ENCODE peak calls at places on chromosomes 1 and 21, in four cellular contexts. One of them, this sample, is unnamed.
A peak's percentile ranks its signal among the peaks of the same experiment; 100 is the strongest.

GRCh38 chr1:231044588-231044987 is 4.5 kb upstream of the FAM89A start:
- DNase-seq in HEK293T: no peak
- DNase-seq in K562: no peak
- DNase-seq in HepG2: no peak
- DNase-seq in this sample: no peak

GRCh38 chr1:230808268-230808872 is 60.0 kb downstream of the C1orf198 start:
- DNase-seq in K562: no peak
- DNase-seq in HEK293T: no peak
- DNase-seq in HepG2: no peak
- DNase-seq in this sample: no peak

GRCh38 chr1:17569200-17570139 is 30.0 kb downstream of the ARHGEF10L start:
- DNase-seq in HepG2: peak; percentile 44
- DNase-seq in K562: peak; percentile 71
- DNase-seq in HEK293T: no peak
- DNase-seq in this sample: no peak

GRCh38 chr1:234611153-234611798 is 1.3 kb upstream of the IRF2BP2 start:
- DNase-seq in HEK293T: no peak
- DNase-seq in HepG2: peak; percentile 93
- DNase-seq in K562: peak; percentile 57
- DNase-seq in this sample: peak; percentile 76

GRCh38 chr1:32263744-32264143 is 12.7 kb downstream of the LCK start:
- DNase-seq in HEK293T: no peak
- DNase-seq in HepG2: no peak
- DNase-seq in K562: no peak
- DNase-seq in this sample: no peak

GRCh38 chr21:40635336-40635735 is 211.6 kb downstream of the DSCAM start:
- DNase-seq in HEK293T: no peak
- DNase-seq in HepG2: no peak
- DNase-seq in K562: no peak
- DNase-seq in this sample: no peak

GRCh38 chr1:22126531-22126930 is 16.4 kb downstream of the WNT4 start:
- DNase-seq in HepG2: no peak
- DNase-seq in HEK293T: no peak
- DNase-seq in K562: no peak
- DNase-seq in this sample: no peak

GRCh38 chr1:63475761-63476160 is 47.3 kb downstream of the ITGB3BP start:
- DNase-seq in HEK293T: no peak
- DNase-seq in K562: no peak
- DNase-seq in HepG2: no peak
- DNase-seq in this sample: no peak

GRCh38 chr1:202237052-202237451 is 43.5 kb downstream of the LGR6 start:
- DNase-seq in HepG2: peak; percentile 55
- DNase-seq in HEK293T: peak; percentile 91
- DNase-seq in K562: peak; percentile 73
- DNase-seq in this sample: no peak

GRCh38 chr1:119249283-119249682 is 108.8 kb upstream of the WARS2 start:
- DNase-seq in HEK293T: no peak
- DNase-seq in HepG2: no peak
- DNase-seq in K562: peak; percentile 8
- DNase-seq in this sample: no peak
- TF ChIP-seq TARDBP in HEK293T: no peak
- TF ChIP-seq TARDBP in HepG2: no peak
- TF ChIP-seq TARDBP in K562: no peak
- TF ChIP-seq TARDBP in this sample: no peak

DNA sequence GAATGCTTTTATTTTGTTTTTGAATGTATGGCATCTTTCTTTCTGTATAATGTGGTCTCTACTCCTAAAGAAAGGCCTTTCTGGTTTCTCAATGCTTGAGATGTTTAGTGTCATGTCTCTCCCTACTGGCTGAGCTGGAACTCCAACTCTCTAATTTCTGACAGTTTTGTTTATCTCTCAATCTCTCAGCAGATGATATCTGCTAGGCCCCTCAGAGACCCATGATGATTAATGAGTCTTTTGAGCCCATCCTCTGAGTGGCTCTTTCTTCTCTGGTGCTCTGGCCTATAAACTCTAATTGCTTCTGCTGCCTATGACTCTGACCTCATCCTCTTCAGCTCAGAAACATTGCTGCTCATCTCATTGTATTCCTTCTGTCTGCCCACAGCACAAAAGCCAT is 46.6 kb downstream of the CRB1 start:
- DNase-seq in K562: no peak
- DNase-seq in HepG2: no peak
- DNase-seq in HEK293T: no peak
- DNase-seq in this sample: no peak
- TF ChIP-seq TARDBP in K562: no peak
- TF ChIP-seq TARDBP in HepG2: no peak
- TF ChIP-seq TARDBP in HEK293T: no peak
- TF ChIP-seq TARDBP in this sample: no peak

GRCh38 chr1:228177183-228177475 is 11.5 kb downstream of the IBA57 start:
- DNase-seq in HEK293T: no peak
- DNase-seq in K562: no peak
- DNase-seq in HepG2: no peak
- DNase-seq in this sample: no peak
- TF ChIP-seq TARDBP in HEK293T: no peak
- TF ChIP-seq TARDBP in K562: no peak
- TF ChIP-seq TARDBP in HepG2: no peak
- TF ChIP-seq TARDBP in this sample: no peak

DNA sequence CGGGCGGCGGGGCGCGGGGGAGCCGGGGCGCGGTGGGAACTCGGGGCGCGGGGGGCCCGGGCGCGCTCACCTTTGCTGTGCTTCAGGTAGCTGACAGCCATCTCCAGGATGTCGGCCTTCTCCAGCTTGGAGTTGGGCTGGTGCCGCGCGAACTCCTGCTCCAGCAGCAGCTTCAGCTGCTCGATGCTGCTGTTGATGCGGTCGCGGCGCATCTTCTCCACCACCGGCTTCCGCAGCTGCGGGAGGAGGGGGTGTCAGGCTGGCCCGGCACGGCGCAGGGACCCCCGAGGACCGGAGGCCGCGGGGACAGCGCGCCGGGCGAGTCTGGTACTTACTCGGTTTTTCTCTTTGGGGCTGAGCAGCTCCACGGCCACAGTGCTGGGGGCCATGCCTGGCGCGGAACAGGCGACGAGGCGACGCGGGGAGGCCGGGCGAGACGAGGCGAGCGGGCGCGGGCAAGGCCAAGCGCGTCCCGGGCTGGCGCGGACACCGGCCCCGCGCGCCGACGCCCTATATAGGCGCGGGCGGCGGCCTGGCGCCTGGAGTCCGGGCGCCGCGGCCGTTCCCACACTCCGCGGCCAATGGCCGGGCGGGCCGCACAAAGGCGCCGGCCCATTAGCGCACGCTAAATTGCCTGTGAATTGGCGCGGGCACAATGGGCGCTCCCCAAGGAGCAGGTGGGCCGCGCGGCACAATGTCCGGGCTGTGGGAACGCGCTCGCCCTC is at the start of gene HES5:
- DNase-seq in K562: no peak
- DNase-seq in HepG2: no peak
- DNase-seq in HEK293T: no peak
- DNase-seq in this sample: no peak
- TF ChIP-seq TARDBP in K562: no peak
- TF ChIP-seq TARDBP in HepG2: no peak
- TF ChIP-seq TARDBP in HEK293T: no peak
- TF ChIP-seq TARDBP in this sample: no peak

GRCh38 chr21:45612096-45613019 is 31.2 kb upstream of the PCBP3 start:
- DNase-seq in K562: no peak
- DNase-seq in HepG2: no peak
- DNase-seq in HEK293T: no peak
- DNase-seq in this sample: no peak
- TF ChIP-seq TARDBP in K562: no peak
- TF ChIP-seq TARDBP in HepG2: no peak
- TF ChIP-seq TARDBP in HEK293T: no peak
- TF ChIP-seq TARDBP in this sample: no peak

GRCh38 chr1:20701446-20701845 is 16.4 kb downstream of the KIF17 start:
- DNase-seq in K562: no peak
- DNase-seq in HEK293T: no peak
- DNase-seq in HepG2: no peak
- DNase-seq in this sample: no peak

GRCh38 chr1:20702416-20702815 is 15.4 kb downstream of the KIF17 start:
- DNase-seq in K562: peak; percentile 44
- DNase-seq in HepG2: no peak
- DNase-seq in HEK293T: no peak
- DNase-seq in this sample: no peak

GRCh38 chr1:20700636-20701215 is 17.1 kb downstream of the KIF17 start:
- DNase-seq in HEK293T: no peak
- DNase-seq in K562: no peak
- DNase-seq in HepG2: no peak
- DNase-seq in this sample: no peak

GRCh38 chr1:20703124-20703756 is 14.6 kb downstream of the KIF17 start:
- DNase-seq in HepG2: no peak
- DNase-seq in K562: no peak
- DNase-seq in HEK293T: no peak
- DNase-seq in this sample: no peak

DNA sequence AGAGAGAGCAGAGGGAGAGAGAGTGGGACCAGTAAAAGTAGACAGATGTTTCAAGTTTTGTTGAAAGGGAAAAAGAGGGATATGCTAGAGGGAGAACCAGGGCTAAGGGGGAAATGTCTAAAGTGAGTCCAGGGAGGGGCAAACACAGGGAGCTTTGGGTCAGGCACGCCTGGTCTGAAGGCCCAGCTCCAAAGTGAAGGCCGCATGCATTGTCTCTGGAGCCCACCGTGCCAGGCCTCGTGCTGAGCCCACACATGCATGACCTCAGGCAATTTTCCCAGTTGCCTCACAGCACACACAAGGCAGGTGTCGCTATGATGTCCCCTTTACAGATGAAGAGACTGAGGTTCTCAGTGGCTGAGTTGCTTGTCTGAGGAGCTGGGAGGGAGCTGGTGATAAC is 16.0 kb downstream of the KIF17 start:
- DNase-seq in HEK293T: no peak
- DNase-seq in HepG2: no peak
- DNase-seq in K562: no peak
- DNase-seq in this sample: no peak
- TF ChIP-seq TARDBP in HEK293T: no peak
- TF ChIP-seq TARDBP in HepG2: no peak
- TF ChIP-seq TARDBP in K562: no peak
- TF ChIP-seq TARDBP in this sample: no peak

DNA sequence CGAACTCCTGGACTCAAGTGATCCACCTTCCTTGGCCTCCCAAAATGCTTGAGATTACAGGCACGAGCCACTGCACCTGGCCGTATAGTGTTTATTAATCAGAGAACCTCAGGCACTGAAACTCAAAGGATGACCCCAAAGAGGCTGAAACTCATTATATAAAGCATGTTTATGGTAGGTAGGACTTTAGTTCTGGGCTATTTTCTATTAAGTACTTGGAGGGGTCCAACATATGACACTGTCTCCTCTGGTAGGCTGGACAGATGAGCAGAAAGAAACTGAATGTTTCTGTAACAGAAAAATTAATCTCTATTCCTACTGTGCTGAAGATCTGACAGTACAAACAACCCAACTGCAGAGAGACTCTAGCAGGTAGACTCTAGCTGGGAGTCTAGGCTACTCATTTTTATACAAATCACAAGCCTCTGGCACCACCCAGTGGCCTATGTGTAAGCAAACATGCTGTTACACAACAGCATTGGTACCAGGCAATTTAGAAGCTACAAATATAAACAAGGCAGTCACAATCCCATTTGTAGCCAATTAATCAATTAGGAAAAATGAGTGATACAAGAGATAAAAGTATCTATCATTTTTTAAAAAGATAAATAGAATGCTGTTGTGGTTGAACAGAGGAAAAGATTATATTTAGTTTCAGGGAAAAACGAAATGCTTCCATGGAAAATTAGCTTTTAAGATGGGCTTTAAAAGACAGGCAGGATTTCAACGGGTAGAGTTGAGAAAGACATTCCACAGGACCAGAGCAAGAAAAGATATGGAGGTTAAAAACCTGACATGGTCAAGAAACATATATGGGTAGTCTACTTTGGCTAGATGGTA is 10.4 kb downstream of the DCAF8 start:
- DNase-seq in HEK293T: peak; percentile 78
- DNase-seq in K562: peak; percentile 72
- DNase-seq in HepG2: peak; percentile 81
- DNase-seq in this sample: peak; percentile 31
- TF ChIP-seq TARDBP in HEK293T: no peak
- TF ChIP-seq TARDBP in K562: no peak
- TF ChIP-seq TARDBP in HepG2: no peak
- TF ChIP-seq TARDBP in this sample: no peak

GRCh38 chr1:81978945-81979344 is 178.2 kb downstream of the ADGRL2 start:
- DNase-seq in HEK293T: no peak
- DNase-seq in K562: no peak
- DNase-seq in HepG2: no peak
- DNase-seq in this sample: no peak
- TF ChIP-seq TARDBP in HEK293T: no peak
- TF ChIP-seq TARDBP in K562: no peak
- TF ChIP-seq TARDBP in HepG2: no peak
- TF ChIP-seq TARDBP in this sample: no peak

DNA sequence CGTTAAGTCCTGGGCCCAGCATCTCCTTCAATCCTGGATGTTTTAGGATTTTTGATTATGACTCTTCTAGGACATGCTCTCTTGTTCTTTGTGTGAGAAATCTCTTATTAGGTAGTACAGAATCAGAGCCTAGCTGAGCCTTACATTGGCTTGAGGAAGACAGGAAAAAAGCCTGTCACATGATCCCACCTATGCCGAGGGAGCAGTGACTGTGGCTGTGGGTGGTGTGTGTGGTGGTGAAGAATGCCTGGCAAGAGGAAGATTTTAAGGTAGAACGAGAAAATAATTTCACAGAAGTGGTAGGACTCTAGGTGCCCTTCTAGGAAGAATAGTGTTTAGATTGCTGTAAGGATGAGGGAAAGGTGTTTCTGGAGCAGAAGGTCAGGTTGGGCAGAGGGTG is 449.5 kb upstream of the PROX1 start:
- DNase-seq in HEK293T: no peak
- DNase-seq in HepG2: no peak
- DNase-seq in K562: no peak
- DNase-seq in this sample: no peak
- TF ChIP-seq TARDBP in HEK293T: no peak
- TF ChIP-seq TARDBP in HepG2: no peak
- TF ChIP-seq TARDBP in K562: no peak
- TF ChIP-seq TARDBP in this sample: no peak

GRCh38 chr1:173573596-173573995 is 29.3 kb downstream of the SLC9C2 start:
- DNase-seq in HEK293T: no peak
- DNase-seq in HepG2: no peak
- DNase-seq in K562: no peak
- DNase-seq in this sample: no peak

GRCh38 chr1:173572465-173572864 is 30.4 kb downstream of the SLC9C2 start:
- DNase-seq in K562: no peak
- DNase-seq in HEK293T: no peak
- DNase-seq in HepG2: no peak
- DNase-seq in this sample: no peak

GRCh38 chr1:173568483-173568882 is 34.4 kb downstream of the SLC9C2 start:
- DNase-seq in K562: no peak
- DNase-seq in HEK293T: no peak
- DNase-seq in HepG2: no peak
- DNase-seq in this sample: no peak

GRCh38 chr1:173570370-173571030 is 32.4 kb downstream of the SLC9C2 start:
- DNase-seq in HEK293T: no peak
- DNase-seq in HepG2: no peak
- DNase-seq in K562: no peak
- DNase-seq in this sample: peak; percentile 9
- TF ChIP-seq TARDBP in HEK293T: no peak
- TF ChIP-seq TARDBP in HepG2: no peak
- TF ChIP-seq TARDBP in K562: no peak
- TF ChIP-seq TARDBP in this sample: no peak

This sample was measured in GM12878.